ENCODE peak calls at places on chromosomes 6 and 20, in seven cellular contexts. K is Caco-2, I is IMR-90, U is fibroblast of mammary gland, G is H9, F is K562, J is RWPE1. D is an unnamed sample.

GRCh38 chr6:141541766-141542324 is 590.9 kb upstream of the GJE1 start:
- DNase-seq in F (no peak), K (no peak), J (no peak), I (peak), U (peak), G (no peak), D (no peak)

GRCh38 chr6:166989427-166990034 is 9.7 kb upstream of the CEP43 start:
- DNase-seq in K (no peak), F (peak), I (peak), J (no peak), G (no peak), U (peak), D (peak)

GRCh38 chr6:118881440-118882313 is 12.3 kb upstream of the ASF1A start:
- DNase-seq in J (no peak), U (no peak), G (peak), K (no peak), I (no peak), F (no peak), D (no peak)

GRCh38 chr6:21955196-21955595 is 341.6 kb downstream of the PRL start:
- DNase-seq in U (no peak), G (no peak), I (no peak), K (no peak), J (no peak), F (no peak), D (no peak)

GRCh38 chr6:1872649-1873131 is 263.0 kb downstream of the FOXC1 start:
- DNase-seq in F (no peak), G (no peak), J (no peak), I (peak), U (peak), K (no peak), D (no peak)

GRCh38 chr20:50251383-50251748 is 60.7 kb downstream of the CEBPB start:
- DNase-seq in F (no peak), U (no peak), I (no peak), J (no peak), K (no peak), G (no peak), D (no peak)

GRCh38 chr6:53067799-53068442 is 2.7 kb downstream of the FBXO9 start:
- DNase-seq in G (no peak), U (no peak), F (peak), I (no peak), J (no peak), K (no peak), D (no peak)

GRCh38 chr6:152233547-152234320 is 403.4 kb downstream of the SYNE1 start:
- DNase-seq in K (no peak), F (no peak), J (no peak), I (no peak), U (no peak), G (no peak), D (no peak)

GRCh38 chr6:33633462-33634158 is 12.5 kb downstream of the ITPR3 start:
- DNase-seq in F (peak), J (peak), G (peak), K (peak), U (peak), I (peak), D (peak)

GRCh38 chr20:3805594-3806264 is 9.6 kb downstream of the CDC25B start:
- DNase-seq in I (peak), K (no peak), U (peak), J (peak), F (peak), G (no peak), D (no peak)

GRCh38 chr6:30881987-30882763 is 2.1 kb upstream of the DDR1 start:
- DNase-seq in U (peak), F (no peak), G (peak), J (no peak), I (peak), K (no peak), D (no peak)

GRCh38 chr6:108531332-108531731 is 29.4 kb upstream of the FOXO3 start:
- DNase-seq in J (no peak), F (no peak), K (peak), I (no peak), U (no peak), G (no peak), D (no peak)

GRCh38 chr6:24858154-24858801 is 59.6 kb upstream of the ARMH2 start:
- DNase-seq in G (no peak), I (no peak), F (no peak), K (no peak), U (peak), J (peak), D (no peak)

GRCh38 chr20:57266251-57267157 is at the start of gene BMP7:
- DNase-seq in U (peak), J (no peak), G (peak), F (no peak), I (no peak), K (peak), D (peak)

GRCh38 chr20:34705383-34706021 is 1.4 kb downstream of the TP53INP2 start:
- DNase-seq in U (peak), I (peak), F (peak), K (peak), J (peak), G (peak), D (peak)
- TF ChIP-seq CTCF in U (no peak), I (peak), F (peak), K (no peak), J (peak), G (peak), D (peak)

DNA sequence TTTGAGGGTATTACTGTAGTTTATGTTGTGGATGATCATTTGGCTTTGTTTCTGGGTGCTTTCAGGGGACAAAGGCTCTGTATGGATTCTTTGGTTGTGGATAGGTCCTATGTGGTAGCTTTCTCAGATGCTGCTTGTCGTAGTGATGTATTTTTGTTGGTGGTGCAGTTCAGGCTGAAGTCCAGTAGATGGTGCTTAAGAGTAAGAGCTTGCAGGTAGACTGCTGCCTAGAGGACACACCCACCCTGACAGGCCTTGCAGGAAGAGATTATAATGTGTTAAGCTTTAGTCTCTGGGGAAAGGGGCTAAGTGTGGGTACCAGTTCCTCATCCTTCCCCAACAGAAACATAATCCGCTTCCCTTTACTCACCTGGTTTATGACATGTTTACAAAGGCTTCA is 62.6 kb upstream of the ADGRB3 start:
- DNase-seq in F (peak), K (peak), I (no peak), U (peak), G (peak), J (peak), D (peak)
- TF ChIP-seq CTCF in F (peak), K (peak), I (no peak), U (peak), G (peak), J (peak), D (no peak)

DNA sequence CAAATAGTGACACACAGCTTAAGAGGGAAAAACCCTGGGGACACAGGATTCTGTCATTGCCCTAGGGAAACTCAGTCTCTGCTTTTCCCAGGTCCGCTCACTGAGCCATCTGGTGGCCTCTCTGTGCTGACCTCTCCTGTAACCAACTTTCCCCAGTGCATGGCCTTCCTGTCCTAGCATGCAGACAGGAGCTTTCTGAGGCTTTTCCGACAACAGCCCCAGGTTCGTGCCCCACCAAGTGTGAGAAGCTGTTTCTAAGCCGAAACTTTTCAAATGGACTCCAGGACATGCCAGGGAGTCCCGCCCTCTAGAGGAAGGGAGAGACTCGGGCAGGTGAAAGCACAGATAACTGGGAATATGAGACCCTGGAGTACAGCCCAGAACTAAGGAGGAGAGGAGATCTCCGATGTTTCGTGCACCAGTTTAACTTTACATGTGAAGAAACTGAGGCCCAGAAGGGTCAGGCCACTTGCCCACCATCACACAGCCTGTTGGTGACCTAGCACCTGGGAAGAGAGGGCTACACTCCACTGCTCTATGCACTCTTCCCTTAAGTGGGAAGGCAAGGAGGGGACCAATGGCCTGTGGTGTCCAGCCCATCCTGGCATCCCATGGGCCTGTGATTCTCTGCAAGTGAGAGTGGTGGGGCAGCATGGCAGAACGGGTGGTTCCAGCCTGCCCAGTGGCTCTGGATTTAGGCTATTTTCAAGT is 46.2 kb downstream of the RPP40 start:
- DNase-seq in K (peak), F (peak), J (peak), G (peak), U (peak), I (no peak), D (peak)
- TF ChIP-seq CTCF in K (peak), F (peak), J (no peak), G (peak), U (peak), I (no peak), D (no peak)

GRCh38 chr6:43999628-44000027 is 127.6 kb downstream of the MRPL14 start:
- DNase-seq in F (no peak), U (no peak), I (no peak), J (no peak), G (no peak), K (no peak), D (no peak)

GRCh38 chr6:44002071-44002590 is 125.1 kb downstream of the MRPL14 start:
- DNase-seq in G (peak), F (no peak), K (peak), J (no peak), I (no peak), U (no peak), D (peak)

GRCh38 chr6:44002591-44003344 is 124.5 kb downstream of the MRPL14 start:
- DNase-seq in I (peak), J (peak), G (peak), F (no peak), K (peak), U (peak), D (peak)

GRCh38 chr6:44000164-44000842 is 126.9 kb downstream of the MRPL14 start:
- DNase-seq in I (peak), G (peak), J (no peak), F (no peak), K (no peak), U (no peak), D (no peak)

GRCh38 chr6:44001318-44001868 is 125.9 kb downstream of the MRPL14 start:
- DNase-seq in U (no peak), K (peak), J (no peak), F (peak), G (peak), I (no peak), D (no peak)
- TF ChIP-seq CTCF in U (peak), K (peak), J (no peak), F (peak), G (peak), I (peak), D (peak)

GRCh38 chr20:36493013-36493800 is 48.1 kb upstream of the MYL9 start:
- DNase-seq in K (peak), I (no peak), G (peak), F (peak), J (no peak), U (no peak), D (peak)
- TF ChIP-seq CTCF in K (peak), I (peak), G (peak), F (peak), J (no peak), U (peak), D (peak)

GRCh38 chr6:107080036-107080435 is 35.3 kb downstream of the BEND3 start:
- DNase-seq in G (peak), U (peak), I (no peak), J (no peak), K (peak), F (no peak), D (peak)
- TF ChIP-seq CTCF in G (peak), U (peak), I (no peak), J (peak), K (peak), F (peak), D (peak)

DNA sequence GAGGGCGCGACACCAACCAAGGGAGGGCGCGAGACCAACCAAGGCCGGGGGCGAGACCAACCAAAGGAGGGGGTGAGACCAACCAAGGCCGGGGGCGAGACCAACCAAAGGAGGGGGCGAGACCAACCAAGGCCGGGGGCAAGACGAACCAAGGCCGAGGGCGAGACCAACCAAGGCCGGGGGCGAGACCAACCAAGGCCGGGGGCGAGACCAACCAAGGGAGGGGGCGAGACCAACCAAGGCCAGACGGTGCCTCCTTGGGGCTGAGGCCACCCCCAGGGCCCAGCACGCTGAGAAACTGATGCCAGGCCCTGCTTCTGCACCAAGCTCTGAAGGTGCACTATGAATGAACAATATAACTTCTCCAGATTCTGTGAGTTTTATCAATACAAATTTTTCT is 87.2 kb downstream of the TAF4 start:
- DNase-seq in I (no peak), U (no peak), J (no peak), G (no peak), F (no peak), K (no peak), D (no peak)
- TF ChIP-seq CTCF in I (no peak), U (no peak), J (no peak), G (no peak), F (no peak), K (no peak), D (no peak)

D was measured in endothelial cell.